ENCODE peak calls at places on chromosomes 1 and 21, in seven cellular contexts. G, N, I, L, X, E and Z are unnamed samples. For H3K27me3, the result is how much of the 10 kb centered on the place peaks cover.

GRCh38 chr1:30984991-30985503 is 76.5 kb upstream of the SDC3 start:
- DNase-seq in G (no peak), N (no peak), I (no peak), L (no peak), X (no peak), E (no peak), Z (no peak)

GRCh38 chr1:244391761-244392160 is 59.9 kb downstream of the ADSS2 start:
- DNase-seq in G (no peak), N (no peak), I (no peak), L (no peak), X (no peak), E (no peak), Z (no peak)

GRCh38 chr21:25341981-25342380 is 265.3 kb downstream of the MRPL39 start:
- DNase-seq in G (no peak), N (no peak), I (no peak), L (no peak), X (no peak), E (no peak), Z (no peak)

GRCh38 chr1:158458263-158458662 is 3.4 kb upstream of the OR10K1 start:
- DNase-seq in G (no peak), N (no peak), I (no peak), L (no peak), X (no peak), E (no peak), Z (no peak)

GRCh38 chr1:41754540-41754939 is 164.2 kb downstream of the HIVEP3 start:
- DNase-seq in G (no peak), N (peak), I (no peak), L (no peak), X (no peak), E (no peak), Z (no peak)

GRCh38 chr1:91791103-91791502 is 94.8 kb downstream of the TGFBR3 start:
- DNase-seq in G (no peak), N (no peak), I (no peak), L (no peak), X (no peak), E (no peak), Z (no peak)

GRCh38 chr1:149927056-149927534 is 508 bp downstream of the SF3B4 start:
- DNase-seq in G (no peak), N (no peak), I (no peak), L (no peak), X (no peak), E (no peak), Z (no peak)

GRCh38 chr1:147073062-147073432 is 99.2 kb downstream of the PRKAB2 start:
- DNase-seq in G (no peak), N (no peak), I (no peak), L (no peak), X (no peak), E (no peak), Z (no peak)

GRCh38 chr1:218878369-218878768 is 295.3 kb upstream of the LYPLAL1 start:
- DNase-seq in G (no peak), N (no peak), I (no peak), L (no peak), X (no peak), E (no peak), Z (no peak)

GRCh38 chr1:38685373-38685772 is 174.2 kb downstream of the RRAGC start:
- DNase-seq in G (no peak), N (no peak), I (no peak), L (no peak), X (no peak), E (peak), Z (no peak)

GRCh38 chr1:220962031-220962751 is 82.9 kb downstream of the HLX start:
- DNase-seq in G (no peak), N (no peak), I (no peak), L (no peak), X (no peak), E (no peak), Z (no peak)

GRCh38 chr21:32359719-32360260 is 33.0 kb downstream of the URB1 start:
- DNase-seq in G (no peak), N (no peak), I (no peak), L (no peak), X (no peak), E (no peak), Z (no peak)

GRCh38 chr1:150233359-150234308 is 2.3 kb downstream of the ANP32E start:
- DNase-seq in G (no peak), N (peak), I (peak), L (no peak), X (no peak), E (peak), Z (no peak)

DNA sequence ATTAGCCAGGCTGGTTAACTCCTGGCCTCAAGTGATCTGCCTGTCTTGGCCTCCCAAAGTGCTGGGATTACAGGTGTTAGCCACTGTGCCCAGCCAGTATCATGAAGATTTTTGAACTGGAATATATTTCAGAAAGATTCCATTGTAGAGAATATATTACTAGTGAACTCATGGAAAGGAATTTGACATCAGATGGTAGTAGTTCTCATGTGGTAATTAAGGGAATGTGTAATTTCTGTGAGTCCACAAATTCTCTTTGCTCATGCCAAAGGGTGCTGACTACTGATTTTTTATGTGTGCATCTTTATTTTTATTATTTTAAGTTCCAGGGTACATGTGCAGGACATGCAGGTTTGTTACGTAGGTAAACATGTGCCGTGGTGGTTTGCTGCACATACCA is 10.4 kb downstream of the DTL start:
- DNase-seq in G (no peak), N (no peak), I (no peak), L (no peak), X (no peak), E (no peak), Z (no peak)
- H3K27ac ChIP-seq in G (no peak), N (no peak), I (no peak), L (no peak), X (no peak), E (no peak), Z (no peak)

GRCh38 chr1:143651350-143651992 is 320.3 kb downstream of the FAM72C start:
- DNase-seq in G (no peak), N (no peak), I (no peak), L (no peak), X (no peak), E (no peak), Z (no peak)

GRCh38 chr1:143653403-143653802 is 318.4 kb downstream of the FAM72C start:
- DNase-seq in G (no peak), N (no peak), I (no peak), L (no peak), X (no peak), E (no peak), Z (no peak)

GRCh38 chr1:143652187-143652586 is 319.6 kb downstream of the FAM72C start:
- DNase-seq in G (no peak), N (no peak), I (no peak), L (no peak), X (no peak), E (no peak), Z (no peak)

DNA sequence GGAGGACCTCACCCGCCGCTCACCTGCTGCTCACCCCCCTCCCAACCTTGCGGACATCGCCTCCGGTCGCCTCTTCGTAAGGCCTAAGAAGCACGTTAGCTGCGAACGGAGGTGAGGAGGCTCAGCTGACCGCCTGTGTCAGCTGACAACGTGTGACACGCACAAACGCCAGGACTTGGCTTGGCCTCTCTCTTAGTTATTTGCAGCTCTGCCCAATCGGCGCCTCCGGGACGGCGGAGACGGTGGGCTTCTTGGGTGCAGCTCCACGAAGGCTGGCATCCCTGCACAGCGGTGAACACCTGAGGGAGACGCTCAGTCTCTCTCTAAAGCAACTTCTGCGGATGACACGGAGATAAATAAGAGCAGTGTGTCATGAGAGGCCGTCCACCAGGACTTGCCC is 319.0 kb downstream of the FAM72C start:
- DNase-seq in G (no peak), N (no peak), I (no peak), L (no peak), X (no peak), E (no peak), Z (no peak)
- H3K27me3 ChIP-seq in G (half or more), N (under half), I (under half), L (under half), X (under half), E (under half), Z (half or more)

DNA sequence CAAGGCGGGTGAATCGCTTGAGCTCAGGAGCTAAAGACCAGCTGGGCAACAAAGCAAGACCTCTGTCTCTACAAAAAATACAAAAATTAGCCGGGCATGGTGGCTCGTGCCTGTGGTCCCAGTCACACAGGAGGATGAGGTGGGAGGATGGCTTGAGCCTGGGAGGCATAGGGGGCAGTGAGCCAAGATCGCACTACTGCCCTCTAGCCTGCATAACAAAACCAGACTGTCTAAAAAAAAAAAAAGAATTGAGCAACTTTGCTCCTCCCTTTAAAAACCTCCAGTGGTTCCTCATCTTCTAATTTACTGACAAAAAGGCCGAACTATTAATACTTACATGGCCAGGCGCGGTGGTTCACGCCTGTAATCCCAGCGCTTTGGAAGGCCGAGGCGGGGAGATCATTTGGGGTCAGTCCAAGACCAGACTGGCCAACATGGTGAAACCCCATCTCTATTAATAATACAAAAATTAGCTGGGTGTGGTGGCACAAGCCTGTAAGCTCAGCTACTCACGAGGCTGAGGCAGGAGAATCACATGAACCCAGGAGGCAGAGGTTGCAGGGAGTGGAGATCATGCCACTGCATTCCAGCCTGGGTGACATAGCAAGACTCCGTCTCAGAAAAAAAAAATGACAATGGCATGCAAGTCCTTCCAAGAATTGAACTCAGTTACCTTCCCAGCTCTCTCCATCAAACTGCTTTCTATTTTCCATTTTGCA is 4.4 kb downstream of the ACBD3 start:
- DNase-seq in G (no peak), N (no peak), I (peak), L (peak), X (peak), E (peak), Z (peak)
- TF ChIP-seq CTCF in G (peak), N (no peak), I (peak), L (peak), X (peak), E (no peak), Z (no peak)

GRCh38 chr1:227732586-227733308 is 2.4 kb downstream of the JMJD4 start:
- DNase-seq in G (no peak), N (no peak), I (no peak), L (no peak), X (no peak), E (no peak), Z (no peak)

GRCh38 chr1:227731696-227732585 is 3.2 kb downstream of the JMJD4 start:
- DNase-seq in G (no peak), N (no peak), I (no peak), L (no peak), X (no peak), E (no peak), Z (no peak)

GRCh38 chr1:227729881-227730629 is 5.0 kb downstream of the JMJD4 start:
- DNase-seq in G (no peak), N (peak), I (no peak), L (peak), X (no peak), E (no peak), Z (no peak)

GRCh38 chr1:227730630-227731151 is 4.4 kb downstream of the JMJD4 start:
- DNase-seq in G (no peak), N (no peak), I (no peak), L (no peak), X (no peak), E (no peak), Z (no peak)

DNA sequence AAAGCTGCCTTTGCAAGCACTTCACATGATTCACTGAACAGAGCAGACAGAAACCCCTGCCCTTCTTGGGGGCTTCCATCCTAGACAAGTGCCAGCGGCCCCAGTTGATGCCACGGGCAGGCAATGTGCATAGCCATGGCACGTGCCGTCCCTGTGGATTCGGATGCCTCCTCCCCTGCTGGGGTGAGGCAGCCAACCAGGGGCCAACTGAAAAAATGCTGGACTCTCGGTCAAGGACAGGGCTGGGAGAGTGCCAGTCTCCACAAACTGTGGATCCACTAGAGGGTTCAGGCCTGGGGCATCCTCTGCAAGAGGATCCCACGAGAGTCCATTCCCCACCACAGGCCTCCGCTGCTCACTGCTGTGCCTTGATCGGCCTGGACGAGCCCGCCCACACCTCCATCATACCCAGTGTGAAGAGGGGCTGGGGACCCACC is 3.8 kb downstream of the JMJD4 start:
- DNase-seq in G (no peak), N (no peak), I (no peak), L (no peak), X (no peak), E (no peak), Z (no peak)
- H3K27ac ChIP-seq in G (no peak), N (no peak), I (no peak), L (peak), X (no peak), E (no peak), Z (no peak)

GRCh38 chr1:198588845-198589244 is 48.4 kb upstream of the ATP6V1G3 start:
- DNase-seq in G (no peak), N (no peak), I (no peak), L (no peak), X (no peak), E (no peak), Z (no peak)

DNA sequence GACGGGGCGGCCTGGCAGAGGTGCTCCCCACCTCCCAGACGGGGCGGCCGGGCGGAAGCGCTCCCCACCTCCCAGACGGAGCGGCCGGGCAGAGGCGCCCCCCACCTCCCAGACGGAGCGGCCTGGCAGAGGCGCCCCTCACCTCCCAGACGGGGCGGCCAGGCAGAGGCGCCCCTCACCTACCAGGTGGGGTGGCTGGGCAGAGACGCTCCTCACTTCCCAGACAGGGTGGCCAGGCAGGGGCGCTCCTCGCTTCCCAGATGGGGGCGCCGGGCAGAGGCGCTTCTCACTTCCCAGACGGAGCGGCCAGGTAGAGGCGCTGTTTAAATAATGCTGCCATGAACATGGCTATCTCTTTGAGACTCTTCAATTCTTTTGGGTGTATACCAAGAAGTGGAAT is 43.7 kb upstream of the ATP6V1G3 start:
- DNase-seq in G (no peak), N (no peak), I (no peak), L (no peak), X (no peak), E (no peak), Z (no peak)
- H3K27me3 ChIP-seq in G (under half), N (under half), I (under half), L (under half), X (under half), E (under half), Z (under half)

GRCh38 chr1:25039229-25039628 is 109.2 kb upstream of the RUNX3 start:
- DNase-seq in G (peak), N (no peak), I (no peak), L (no peak), X (no peak), E (no peak), Z (no peak)
- TF ChIP-seq CTCF in G (no peak), N (no peak), I (no peak), L (peak), X (no peak), E (no peak), Z (no peak)

GRCh38 chr1:182146286-182146685 is 84.8 kb upstream of the ZNF648 start:
- DNase-seq in G (no peak), N (no peak), I (no peak), L (no peak), X (no peak), E (peak), Z (peak)

GRCh38 chr1:182141040-182141439 is 79.5 kb upstream of the ZNF648 start:
- DNase-seq in G (no peak), N (no peak), I (no peak), L (no peak), X (no peak), E (no peak), Z (no peak)

GRCh38 chr1:182143825-182144661 is 82.5 kb upstream of the ZNF648 start:
- DNase-seq in G (peak), N (no peak), I (peak), L (peak), X (peak), E (peak), Z (peak)

GRCh38 chr1:182142621-182143020 is 81.1 kb upstream of the ZNF648 start:
- DNase-seq in G (no peak), N (no peak), I (no peak), L (no peak), X (no peak), E (no peak), Z (no peak)

GRCh38 chr1:182143154-182143657 is 81.7 kb upstream of the ZNF648 start:
- DNase-seq in G (peak), N (peak), I (peak), L (peak), X (peak), E (peak), Z (peak)
- H3K27ac ChIP-seq in G (peak), N (no peak), I (peak), L (no peak), X (peak), E (no peak), Z (peak)

DNA sequence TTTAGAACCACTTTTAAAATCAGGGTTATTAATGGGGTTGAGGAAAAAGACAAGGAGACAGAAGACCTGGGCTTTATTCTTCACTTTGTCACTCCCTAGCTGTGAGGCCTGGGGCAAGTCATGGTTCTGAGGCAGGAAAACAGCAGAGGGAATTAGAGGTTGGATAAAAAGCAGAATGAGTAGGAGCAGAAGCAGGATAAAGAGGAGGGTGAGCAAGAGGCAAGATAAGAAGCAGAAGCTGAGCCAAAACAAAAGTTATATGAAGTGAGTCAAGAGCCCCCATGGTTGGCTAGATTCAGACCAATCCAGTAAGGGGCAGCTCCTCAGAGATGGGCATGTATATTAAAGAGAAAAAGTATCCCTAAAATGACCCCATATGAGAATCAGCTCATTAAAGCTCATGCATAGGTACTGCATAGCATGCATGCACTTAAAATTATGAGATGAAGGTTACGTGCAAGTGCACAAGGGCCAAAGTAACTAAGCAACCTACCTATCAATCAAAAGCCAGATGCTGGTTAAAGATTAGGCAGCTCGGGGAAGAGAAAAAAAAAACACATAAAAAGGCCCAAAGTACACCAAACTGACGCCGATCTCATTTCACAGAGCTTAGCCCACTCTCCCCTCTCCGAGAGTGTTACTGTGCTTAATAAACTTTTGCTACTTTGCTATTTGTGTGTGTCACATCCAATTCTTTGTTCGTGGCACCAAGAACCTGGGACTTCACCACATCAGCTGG is 2.3 kb downstream of the AVPR1B start:
- DNase-seq in G (no peak), N (no peak), I (no peak), L (no peak), X (no peak), E (no peak), Z (no peak)
- H3K27me3 ChIP-seq in G (under half), N (under half), I (under half), L (under half), X (under half), E (under half), Z (under half)

DNA sequence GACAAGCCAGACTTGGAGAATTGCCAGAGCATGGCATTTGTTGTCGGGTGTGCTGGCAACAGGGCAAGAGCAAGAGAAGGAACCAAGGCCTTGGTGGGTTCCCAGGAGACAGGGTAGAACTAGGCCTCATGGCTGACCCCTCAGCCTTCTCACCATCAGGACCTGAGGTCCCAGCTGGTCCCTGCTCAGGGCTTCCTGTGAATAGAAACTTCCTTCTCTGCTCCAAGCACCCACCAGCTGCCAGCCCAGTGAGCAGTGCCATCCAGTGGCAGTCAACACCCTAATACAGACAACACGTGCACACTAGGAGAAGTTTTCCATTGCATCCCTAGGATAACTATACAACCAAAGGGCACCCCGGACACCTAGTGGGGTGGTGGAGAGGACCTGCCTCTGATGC is 22.8 kb downstream of the S100A6 start:
- DNase-seq in G (no peak), N (no peak), I (no peak), L (no peak), X (no peak), E (no peak), Z (no peak)
- TF ChIP-seq CTCF in G (no peak), N (no peak), I (no peak), L (no peak), X (no peak), E (no peak), Z (no peak)